ENCODE peak calls at places on chromosomes 16 and 17, in eight cellular contexts. One of them, this sample, is unnamed.

GRCh38 chr16:84730406-84731106 is 30.8 kb downstream of the USP10 start:
- DNase-seq in HFF-Myc: peak; percentile 62
- DNase-seq in adrenal gland: peak; percentile 65
- DNase-seq in fibroblast of mammary gland: peak; percentile 93
- DNase-seq in H1: peak; percentile 14
- DNase-seq in foreskin fibroblast: peak; percentile 87
- DNase-seq in hepatocyte: peak; percentile 84
- DNase-seq in epithelial cell of esophagus: peak; percentile 92
- DNase-seq in this sample: peak; percentile 93

GRCh38 chr17:36994438-36994837 is 45.7 kb downstream of the AATF start:
- DNase-seq in adrenal gland: no peak
- DNase-seq in hepatocyte: no peak
- DNase-seq in foreskin fibroblast: peak; percentile 6
- DNase-seq in H1: no peak
- DNase-seq in fibroblast of mammary gland: peak; percentile 49
- DNase-seq in epithelial cell of esophagus: peak; percentile 16
- DNase-seq in HFF-Myc: no peak
- DNase-seq in this sample: peak; percentile 21

GRCh38 chr16:81060576-81061306 is 16.3 kb downstream of the C16orf46 start:
- DNase-seq in adrenal gland: no peak
- DNase-seq in foreskin fibroblast: no peak
- DNase-seq in epithelial cell of esophagus: no peak
- DNase-seq in fibroblast of mammary gland: no peak
- DNase-seq in hepatocyte: no peak
- DNase-seq in HFF-Myc: no peak
- DNase-seq in H1: no peak
- DNase-seq in this sample: no peak

GRCh38 chr17:82031885-82032627 is 578 bp downstream of the RAC3 start:
- DNase-seq in foreskin fibroblast: no peak
- DNase-seq in fibroblast of mammary gland: no peak
- DNase-seq in epithelial cell of esophagus: peak; percentile 60
- DNase-seq in adrenal gland: no peak
- DNase-seq in hepatocyte: peak; percentile 73
- DNase-seq in H1: peak; percentile 85
- DNase-seq in HFF-Myc: no peak
- DNase-seq in this sample: no peak

GRCh38 chr17:65685110-65685509 is 123.7 kb upstream of the AXIN2 start:
- DNase-seq in hepatocyte: no peak
- DNase-seq in HFF-Myc: no peak
- DNase-seq in fibroblast of mammary gland: no peak
- DNase-seq in adrenal gland: no peak
- DNase-seq in H1: no peak
- DNase-seq in epithelial cell of esophagus: no peak
- DNase-seq in foreskin fibroblast: no peak
- DNase-seq in this sample: no peak

GRCh38 chr16:72961863-72962262 is 86.1 kb downstream of the ZFHX3 start:
- DNase-seq in epithelial cell of esophagus: no peak
- DNase-seq in foreskin fibroblast: no peak
- DNase-seq in hepatocyte: no peak
- DNase-seq in H1: no peak
- DNase-seq in HFF-Myc: no peak
- DNase-seq in adrenal gland: no peak
- DNase-seq in fibroblast of mammary gland: no peak
- DNase-seq in this sample: no peak

GRCh38 chr17:66459811-66460270 is 157.4 kb downstream of the PRKCA start:
- DNase-seq in epithelial cell of esophagus: peak; percentile 92
- DNase-seq in foreskin fibroblast: peak; percentile 99
- DNase-seq in adrenal gland: peak; percentile 59
- DNase-seq in fibroblast of mammary gland: peak; percentile 99
- DNase-seq in HFF-Myc: peak; percentile 95
- DNase-seq in H1: no peak
- DNase-seq in hepatocyte: peak; percentile 80
- DNase-seq in this sample: peak; percentile 98

GRCh38 chr16:974001-974601 is 3.3 kb upstream of the LMF1 start:
- DNase-seq in foreskin fibroblast: no peak
- DNase-seq in fibroblast of mammary gland: no peak
- DNase-seq in epithelial cell of esophagus: no peak
- DNase-seq in HFF-Myc: no peak
- DNase-seq in adrenal gland: no peak
- DNase-seq in hepatocyte: no peak
- DNase-seq in H1: no peak
- DNase-seq in this sample: no peak

GRCh38 chr16:5350118-5350517 is 252.5 kb upstream of the EEF2KMT start:
- DNase-seq in HFF-Myc: no peak
- DNase-seq in H1: no peak
- DNase-seq in fibroblast of mammary gland: no peak
- DNase-seq in epithelial cell of esophagus: no peak
- DNase-seq in foreskin fibroblast: no peak
- DNase-seq in adrenal gland: no peak
- DNase-seq in hepatocyte: no peak
- DNase-seq in this sample: no peak

GRCh38 chr16:27445502-27446175 is 43.7 kb downstream of the IL21R start:
- DNase-seq in foreskin fibroblast: no peak
- DNase-seq in HFF-Myc: no peak
- DNase-seq in adrenal gland: no peak
- DNase-seq in fibroblast of mammary gland: no peak
- DNase-seq in epithelial cell of esophagus: no peak
- DNase-seq in H1: no peak
- DNase-seq in hepatocyte: no peak
- DNase-seq in this sample: no peak

GRCh38 chr17:29256735-29257466 is 10.2 kb downstream of the CRYBA1 start:
- DNase-seq in hepatocyte: no peak
- DNase-seq in H1: no peak
- DNase-seq in HFF-Myc: no peak
- DNase-seq in fibroblast of mammary gland: peak; percentile 54
- DNase-seq in epithelial cell of esophagus: no peak
- DNase-seq in foreskin fibroblast: no peak
- DNase-seq in adrenal gland: no peak
- DNase-seq in this sample: peak; percentile 54

GRCh38 chr16:88722784-88723506 is 16.6 kb downstream of the CTU2 start:
- DNase-seq in epithelial cell of esophagus: no peak
- DNase-seq in H1: no peak
- DNase-seq in adrenal gland: no peak
- DNase-seq in fibroblast of mammary gland: no peak
- DNase-seq in foreskin fibroblast: no peak
- DNase-seq in hepatocyte: no peak
- DNase-seq in HFF-Myc: no peak
- DNase-seq in this sample: no peak

GRCh38 chr17:17388657-17389496 is 85.7 kb downstream of the NT5M start:
- DNase-seq in adrenal gland: no peak
- DNase-seq in epithelial cell of esophagus: no peak
- DNase-seq in H1: no peak
- DNase-seq in foreskin fibroblast: no peak
- DNase-seq in hepatocyte: no peak
- DNase-seq in fibroblast of mammary gland: no peak
- DNase-seq in HFF-Myc: no peak
- DNase-seq in this sample: peak; percentile 58

GRCh38 chr17:9028632-9029570 is 7.6 kb downstream of the NTN1 start:
- DNase-seq in H1: no peak
- DNase-seq in fibroblast of mammary gland: no peak
- DNase-seq in adrenal gland: no peak
- DNase-seq in HFF-Myc: no peak
- DNase-seq in epithelial cell of esophagus: no peak
- DNase-seq in foreskin fibroblast: no peak
- DNase-seq in hepatocyte: no peak
- DNase-seq in this sample: no peak

GRCh38 chr16:57536306-57537193 is at the start of gene CCDC102A:
- DNase-seq in fibroblast of mammary gland: no peak
- DNase-seq in epithelial cell of esophagus: no peak
- DNase-seq in hepatocyte: peak; percentile 69
- DNase-seq in foreskin fibroblast: no peak
- DNase-seq in HFF-Myc: no peak
- DNase-seq in adrenal gland: no peak
- DNase-seq in H1: peak; percentile 77
- DNase-seq in this sample: peak; percentile 38

DNA sequence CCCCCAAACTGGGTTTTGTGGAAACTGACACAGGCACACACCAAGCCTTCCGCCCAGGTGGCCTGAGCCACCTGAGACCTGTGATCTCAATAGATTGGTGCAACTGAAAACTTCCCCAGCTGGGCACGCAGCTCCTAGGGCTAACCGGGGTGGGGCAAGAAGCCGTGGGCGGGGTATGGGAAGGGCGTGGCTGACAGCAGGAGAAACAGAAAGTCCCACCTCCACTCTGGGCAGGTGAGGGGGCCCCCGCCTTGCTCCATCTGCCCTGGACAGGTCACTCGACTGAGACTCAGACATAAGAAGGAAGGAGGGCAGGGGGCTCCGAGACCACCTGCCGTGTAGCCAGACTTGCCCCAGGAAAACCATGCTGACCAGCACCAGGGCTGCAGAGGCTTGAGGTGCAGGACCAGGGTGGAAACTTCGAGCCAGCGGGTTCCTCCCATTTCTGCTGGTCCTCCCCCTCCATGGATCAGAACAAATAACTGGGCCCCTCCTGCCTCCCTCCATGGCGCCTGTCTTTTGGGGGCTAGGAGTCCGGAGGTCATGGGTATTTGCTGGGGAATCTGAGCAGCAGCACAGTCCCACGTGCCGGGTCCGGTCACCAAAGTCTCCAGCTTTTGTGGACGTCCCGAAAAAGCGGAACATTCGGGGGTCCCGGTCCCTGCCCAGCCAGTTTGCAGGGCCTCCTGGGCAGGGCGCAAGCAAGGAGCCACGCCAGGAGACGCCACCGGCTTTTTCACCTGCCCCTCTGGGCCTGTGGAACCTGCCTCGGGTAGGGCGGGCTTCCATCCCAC is 1.3 kb downstream of the TIMP2 start:
- DNase-seq in foreskin fibroblast: no peak
- DNase-seq in epithelial cell of esophagus: peak; percentile 72
- DNase-seq in H1: peak; percentile 86
- DNase-seq in adrenal gland: peak; percentile 46
- DNase-seq in hepatocyte: peak; percentile 89
- DNase-seq in HFF-Myc: no peak
- DNase-seq in fibroblast of mammary gland: no peak
- DNase-seq in this sample: no peak
- H3K4me3 ChIP-seq in foreskin fibroblast: peak overlapping the region; percentile 93
- H3K4me3 ChIP-seq in epithelial cell of esophagus: peak overlapping the region; percentile 25
- H3K4me3 ChIP-seq in H1: peak overlapping the region; percentile 70
- H3K4me3 ChIP-seq in adrenal gland: peak overlapping the region; percentile 33
- H3K4me3 ChIP-seq in hepatocyte: peak overlapping the region; percentile 94
- H3K4me3 ChIP-seq in HFF-Myc: peak overlapping the region; percentile 85
- H3K4me3 ChIP-seq in fibroblast of mammary gland: peak overlapping the region; percentile 81
- H3K4me3 ChIP-seq in this sample: peak overlapping the region; percentile 87

DNA sequence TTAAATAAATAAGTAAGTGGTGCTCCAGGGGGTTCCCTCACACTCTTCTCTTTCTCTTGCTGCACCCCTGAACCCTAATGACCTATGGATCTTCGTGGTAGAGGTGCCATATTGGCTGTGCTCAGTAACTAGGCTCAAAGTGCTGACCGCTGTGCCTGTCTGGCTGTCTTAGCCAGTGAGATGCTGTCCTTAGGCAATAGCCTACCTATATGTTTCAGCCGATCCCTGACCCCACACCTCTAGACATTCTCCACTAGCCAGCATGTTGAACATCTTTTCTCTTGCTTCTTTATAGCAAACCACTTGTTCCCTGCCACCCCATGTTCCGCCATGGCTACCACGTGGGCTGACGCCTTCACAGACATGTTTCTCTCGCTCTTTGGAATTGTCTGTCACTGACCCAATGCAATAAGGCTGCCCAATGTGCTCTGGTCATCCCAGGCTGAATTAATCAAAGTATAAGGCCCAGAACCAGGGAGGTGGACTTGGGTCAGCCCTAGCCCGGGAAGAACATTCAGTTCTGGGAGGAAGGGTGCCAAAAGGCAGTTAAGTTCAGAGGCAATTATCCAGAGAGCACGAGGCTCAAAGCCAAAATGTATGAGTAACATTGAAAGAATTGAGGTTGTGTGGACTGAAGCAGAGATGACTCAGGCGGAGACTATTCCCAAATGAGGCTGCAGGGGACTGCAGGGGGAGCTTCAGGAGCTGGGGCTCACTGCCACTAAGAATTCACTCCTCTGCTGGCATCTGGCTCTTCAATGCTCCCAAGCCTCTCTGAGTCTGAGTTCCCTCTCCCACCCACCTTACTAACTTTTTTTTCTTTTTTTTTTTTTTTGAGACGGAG is 28.7 kb upstream of the TNRC6A start:
- DNase-seq in hepatocyte: peak; percentile 65
- DNase-seq in adrenal gland: peak; percentile 80
- DNase-seq in epithelial cell of esophagus: peak; percentile 91
- DNase-seq in foreskin fibroblast: peak; percentile 97
- DNase-seq in HFF-Myc: peak; percentile 99
- DNase-seq in H1: no peak
- DNase-seq in fibroblast of mammary gland: peak; percentile 99
- DNase-seq in this sample: peak; percentile 98
- TF ChIP-seq CTCF in hepatocyte: peak; percentile 6
- TF ChIP-seq CTCF in adrenal gland: peak; percentile 58
- TF ChIP-seq CTCF in epithelial cell of esophagus: peak; percentile 47
- TF ChIP-seq CTCF in foreskin fibroblast: peak; percentile 47
- TF ChIP-seq CTCF in HFF-Myc: peak; percentile 52
- TF ChIP-seq CTCF in H1: peak; percentile 40
- TF ChIP-seq CTCF in fibroblast of mammary gland: peak; percentile 46
- TF ChIP-seq CTCF in this sample: peak; percentile 47

GRCh38 chr16:3115561-3115960 is 3.2 kb downstream of the ZNF205 start:
- DNase-seq in adrenal gland: no peak
- DNase-seq in epithelial cell of esophagus: no peak
- DNase-seq in H1: no peak
- DNase-seq in hepatocyte: no peak
- DNase-seq in fibroblast of mammary gland: no peak
- DNase-seq in HFF-Myc: no peak
- DNase-seq in foreskin fibroblast: no peak
- DNase-seq in this sample: no peak

GRCh38 chr16:3112058-3112880 is at the start of gene ZNF205:
- DNase-seq in hepatocyte: peak; percentile 89
- DNase-seq in adrenal gland: peak; percentile 76
- DNase-seq in H1: peak; percentile 92
- DNase-seq in epithelial cell of esophagus: peak; percentile 82
- DNase-seq in fibroblast of mammary gland: peak; percentile 73
- DNase-seq in foreskin fibroblast: peak; percentile 63
- DNase-seq in HFF-Myc: no peak
- DNase-seq in this sample: peak; percentile 71

GRCh38 chr16:3112881-3113574 is 642 bp downstream of the ZNF205 start:
- DNase-seq in H1: no peak
- DNase-seq in foreskin fibroblast: no peak
- DNase-seq in hepatocyte: no peak
- DNase-seq in epithelial cell of esophagus: no peak
- DNase-seq in fibroblast of mammary gland: no peak
- DNase-seq in adrenal gland: no peak
- DNase-seq in HFF-Myc: no peak
- DNase-seq in this sample: no peak

GRCh38 chr16:3115011-3115410 is 2.6 kb downstream of the ZNF205 start:
- DNase-seq in HFF-Myc: no peak
- DNase-seq in epithelial cell of esophagus: no peak
- DNase-seq in hepatocyte: no peak
- DNase-seq in foreskin fibroblast: no peak
- DNase-seq in adrenal gland: peak; percentile 65
- DNase-seq in H1: no peak
- DNase-seq in fibroblast of mammary gland: no peak
- DNase-seq in this sample: no peak

GRCh38 chr16:3113765-3114479 is 1.5 kb downstream of the ZNF205 start:
- DNase-seq in HFF-Myc: no peak
- DNase-seq in H1: no peak
- DNase-seq in adrenal gland: no peak
- DNase-seq in foreskin fibroblast: peak; percentile 37
- DNase-seq in hepatocyte: no peak
- DNase-seq in fibroblast of mammary gland: peak; percentile 47
- DNase-seq in epithelial cell of esophagus: no peak
- DNase-seq in this sample: no peak
- H3K4me3 ChIP-seq in HFF-Myc: peak overlapping the region; percentile 97
- H3K4me3 ChIP-seq in H1: no peak overlapping the region
- H3K4me3 ChIP-seq in adrenal gland: no peak overlapping the region
- H3K4me3 ChIP-seq in foreskin fibroblast: peak overlapping the region; percentile 72
- H3K4me3 ChIP-seq in hepatocyte: peak overlapping the region; percentile 94
- H3K4me3 ChIP-seq in fibroblast of mammary gland: peak overlapping the region; percentile 93
- H3K4me3 ChIP-seq in epithelial cell of esophagus: peak overlapping the region; percentile 97
- H3K4me3 ChIP-seq in this sample: peak overlapping the region; percentile 92

GRCh38 chr17:33949100-33949499 is 306.0 kb upstream of the CCL2 start:
- DNase-seq in H1: peak; percentile 73
- DNase-seq in adrenal gland: no peak
- DNase-seq in HFF-Myc: no peak
- DNase-seq in hepatocyte: peak; percentile 28
- DNase-seq in epithelial cell of esophagus: no peak
- DNase-seq in foreskin fibroblast: no peak
- DNase-seq in fibroblast of mammary gland: no peak
- DNase-seq in this sample: no peak
- TF ChIP-seq CTCF in H1: peak; percentile 92
- TF ChIP-seq CTCF in adrenal gland: peak; percentile 17
- TF ChIP-seq CTCF in HFF-Myc: peak; percentile 17
- TF ChIP-seq CTCF in hepatocyte: peak; percentile 36
- TF ChIP-seq CTCF in epithelial cell of esophagus: no peak
- TF ChIP-seq CTCF in foreskin fibroblast: no peak
- TF ChIP-seq CTCF in fibroblast of mammary gland: peak; percentile 23
- TF ChIP-seq CTCF in this sample: no peak

This sample was measured in astrocyte of the spinal cord.